ENCODE peak calls at places on chromosomes 4 and X, in five cellular contexts. One of them, this sample, is unnamed.

GRCh38 chr4:6029254-6029653 is 11.0 kb upstream of the C4orf50 start:
- DNase-seq in body of pancreas: no peak
- DNase-seq in ovary: no peak
- DNase-seq in H1: no peak
- DNase-seq in Peyer's patch: no peak
- DNase-seq in this sample: no peak

GRCh38 chrX:153623310-153624029 is 23.5 kb upstream of the DUSP9 start:
- DNase-seq in body of pancreas: no peak
- DNase-seq in ovary: peak; percentile 12
- DNase-seq in H1: no peak
- DNase-seq in Peyer's patch: no peak
- DNase-seq in this sample: no peak

GRCh38 chrX:14591976-14592375 is 62.6 kb downstream of the GLRA2 start:
- DNase-seq in body of pancreas: no peak
- DNase-seq in ovary: no peak
- DNase-seq in H1: no peak
- DNase-seq in Peyer's patch: no peak
- DNase-seq in this sample: no peak

GRCh38 chrX:71632923-71633657 is 14.8 kb upstream of the CXCR3 start:
- DNase-seq in body of pancreas: no peak
- DNase-seq in ovary: no peak
- DNase-seq in H1: no peak
- DNase-seq in Peyer's patch: no peak
- DNase-seq in this sample: no peak

GRCh38 chrX:85379174-85379907 is at the start of gene POF1B:
- DNase-seq in body of pancreas: peak; percentile 72
- DNase-seq in ovary: no peak
- DNase-seq in H1: no peak
- DNase-seq in Peyer's patch: no peak
- DNase-seq in this sample: no peak

GRCh38 chr4:3337357-3337732 is 44.5 kb downstream of the RGS12 start:
- DNase-seq in body of pancreas: no peak
- DNase-seq in ovary: no peak
- DNase-seq in H1: no peak
- DNase-seq in Peyer's patch: no peak
- DNase-seq in this sample: no peak

GRCh38 chr4:151417766-151418376 is 8.9 kb downstream of the FHIP1A start:
- DNase-seq in body of pancreas: peak; percentile 34
- DNase-seq in ovary: no peak
- DNase-seq in H1: no peak
- DNase-seq in Peyer's patch: no peak
- DNase-seq in this sample: no peak

GRCh38 chr4:120555058-120555457 is 367.5 kb downstream of the PRDM5 start:
- DNase-seq in body of pancreas: no peak
- DNase-seq in ovary: no peak
- DNase-seq in H1: no peak
- DNase-seq in Peyer's patch: no peak
- DNase-seq in this sample: no peak

GRCh38 chrX:25503826-25504225 is 488.1 kb upstream of the ARX start:
- DNase-seq in body of pancreas: no peak
- DNase-seq in ovary: no peak
- DNase-seq in H1: no peak
- DNase-seq in Peyer's patch: no peak
- DNase-seq in this sample: no peak

GRCh38 chr4:182307746-182308145 is 64.5 kb downstream of the TENM3 start:
- DNase-seq in body of pancreas: peak; percentile 48
- DNase-seq in ovary: no peak
- DNase-seq in H1: no peak
- DNase-seq in Peyer's patch: no peak
- DNase-seq in this sample: no peak

GRCh38 chr4:185998791-185999190 is 70.2 kb upstream of the TLR3 start:
- DNase-seq in body of pancreas: no peak
- DNase-seq in ovary: no peak
- DNase-seq in H1: peak; percentile 41
- DNase-seq in Peyer's patch: no peak
- DNase-seq in this sample: no peak

GRCh38 chrX:1430451-1430850 is 22.3 kb downstream of the ASMTL start:
- DNase-seq in body of pancreas: no peak
- DNase-seq in ovary: no peak
- DNase-seq in H1: no peak
- DNase-seq in Peyer's patch: no peak
- DNase-seq in this sample: no peak

GRCh38 chr4:149707862-149708261 is 107.8 kb downstream of the IQCM start:
- DNase-seq in body of pancreas: no peak
- DNase-seq in ovary: no peak
- DNase-seq in H1: no peak
- DNase-seq in Peyer's patch: no peak
- DNase-seq in this sample: no peak

GRCh38 chrX:7116081-7116480 is 31.4 kb upstream of the STS start:
- DNase-seq in body of pancreas: no peak
- DNase-seq in ovary: no peak
- DNase-seq in H1: no peak
- DNase-seq in Peyer's patch: no peak
- DNase-seq in this sample: no peak

GRCh38 chrX:100874240-100874798 is at the start of gene NOX1:
- DNase-seq in body of pancreas: no peak
- DNase-seq in ovary: no peak
- DNase-seq in H1: no peak
- DNase-seq in Peyer's patch: no peak
- DNase-seq in this sample: no peak

GRCh38 chr4:123234966-123235365 is 161.6 kb upstream of the SPRY1 start:
- DNase-seq in body of pancreas: no peak
- DNase-seq in ovary: no peak
- DNase-seq in H1: no peak
- DNase-seq in Peyer's patch: no peak
- DNase-seq in this sample: no peak

GRCh38 chr4:86657910-86658309 is 63.8 kb downstream of the PTPN13 start:
- DNase-seq in body of pancreas: no peak
- DNase-seq in ovary: no peak
- DNase-seq in H1: no peak
- DNase-seq in Peyer's patch: no peak
- DNase-seq in this sample: no peak

GRCh38 chr4:149465941-149466340 is 349.7 kb downstream of the IQCM start:
- DNase-seq in body of pancreas: no peak
- DNase-seq in ovary: no peak
- DNase-seq in H1: no peak
- DNase-seq in Peyer's patch: no peak
- DNase-seq in this sample: no peak

GRCh38 chr4:138099385-138099784 is 142.8 kb downstream of the SLC7A11 start:
- DNase-seq in body of pancreas: no peak
- DNase-seq in ovary: no peak
- DNase-seq in H1: no peak
- DNase-seq in Peyer's patch: no peak
- DNase-seq in this sample: no peak

GRCh38 chrX:54182194-54182863 is 725 bp downstream of the FAM120C start:
- DNase-seq in body of pancreas: peak; percentile 68
- DNase-seq in ovary: peak; percentile 55
- DNase-seq in H1: peak; percentile 53
- DNase-seq in Peyer's patch: peak; percentile 75
- DNase-seq in this sample: no peak

GRCh38 chrX:38817004-38817703 is 15.9 kb downstream of the MID1IP1 start:
- DNase-seq in body of pancreas: peak; percentile 57
- DNase-seq in ovary: peak; percentile 74
- DNase-seq in H1: no peak
- DNase-seq in Peyer's patch: peak; percentile 51
- DNase-seq in this sample: no peak

GRCh38 chrX:117843749-117844148 is 272.9 kb downstream of the KLHL13 start:
- DNase-seq in body of pancreas: no peak
- DNase-seq in ovary: no peak
- DNase-seq in H1: no peak
- DNase-seq in Peyer's patch: no peak
- DNase-seq in this sample: no peak

GRCh38 chr4:157220026-157220881 is at the start of gene GRIA2:
- DNase-seq in body of pancreas: peak; percentile 54
- DNase-seq in ovary: no peak
- DNase-seq in H1: peak; percentile 86
- DNase-seq in Peyer's patch: no peak
- DNase-seq in this sample: no peak

GRCh38 chrX:107429090-107429489 is 20.4 kb upstream of the FRMPD3 start:
- DNase-seq in body of pancreas: peak; percentile 57
- DNase-seq in ovary: no peak
- DNase-seq in H1: peak; percentile 49
- DNase-seq in Peyer's patch: no peak
- DNase-seq in this sample: no peak

GRCh38 chrX:64202808-64203320 is 2.6 kb downstream of the AMER1 start:
- DNase-seq in body of pancreas: no peak
- DNase-seq in ovary: no peak
- DNase-seq in H1: no peak
- DNase-seq in Peyer's patch: no peak
- DNase-seq in this sample: no peak

DNA sequence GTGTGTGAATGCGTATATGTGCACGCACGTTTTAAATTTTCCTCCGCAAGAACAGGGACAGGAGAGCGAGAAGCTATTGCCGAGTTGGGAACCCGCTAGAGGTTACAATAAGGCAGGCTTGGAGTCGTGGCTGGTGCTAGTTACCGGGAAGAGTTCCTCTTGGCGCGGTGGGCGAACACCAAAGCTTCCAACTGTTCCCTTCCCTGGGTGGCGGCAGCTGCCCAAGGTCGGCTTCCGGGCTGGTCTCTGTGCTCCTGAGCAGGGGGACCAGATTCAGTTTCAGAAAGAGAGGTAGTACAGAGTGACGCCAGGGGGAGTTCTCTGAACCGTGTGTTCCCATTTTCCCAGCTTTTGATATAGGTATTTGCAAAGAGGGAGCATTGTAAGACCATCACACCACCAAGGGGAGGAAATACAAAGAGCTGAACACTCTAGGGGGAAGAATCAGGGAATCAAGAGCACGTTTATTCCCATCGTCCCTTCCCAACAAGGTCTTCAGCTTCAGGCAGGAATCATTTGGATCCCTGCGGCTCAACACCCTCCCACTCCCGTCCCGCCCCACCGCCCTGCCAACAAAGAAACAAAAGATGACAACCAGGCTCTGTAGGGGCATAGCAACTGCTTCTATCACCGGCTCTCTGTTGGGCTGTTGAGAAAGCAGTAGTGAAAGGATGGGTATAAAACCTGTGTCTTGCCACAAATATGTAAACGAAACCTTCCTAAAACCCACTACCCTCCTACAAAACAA is 113.6 kb upstream of the TEX13C start:
- DNase-seq in body of pancreas: peak; percentile 2
- DNase-seq in ovary: no peak
- DNase-seq in H1: peak; percentile 45
- DNase-seq in Peyer's patch: no peak
- DNase-seq in this sample: no peak
- TF ChIP-seq CTCF in body of pancreas: no peak
- TF ChIP-seq CTCF in ovary: no peak
- TF ChIP-seq CTCF in H1: peak; percentile 32
- TF ChIP-seq CTCF in Peyer's patch: no peak
- TF ChIP-seq CTCF in this sample: no peak

DNA sequence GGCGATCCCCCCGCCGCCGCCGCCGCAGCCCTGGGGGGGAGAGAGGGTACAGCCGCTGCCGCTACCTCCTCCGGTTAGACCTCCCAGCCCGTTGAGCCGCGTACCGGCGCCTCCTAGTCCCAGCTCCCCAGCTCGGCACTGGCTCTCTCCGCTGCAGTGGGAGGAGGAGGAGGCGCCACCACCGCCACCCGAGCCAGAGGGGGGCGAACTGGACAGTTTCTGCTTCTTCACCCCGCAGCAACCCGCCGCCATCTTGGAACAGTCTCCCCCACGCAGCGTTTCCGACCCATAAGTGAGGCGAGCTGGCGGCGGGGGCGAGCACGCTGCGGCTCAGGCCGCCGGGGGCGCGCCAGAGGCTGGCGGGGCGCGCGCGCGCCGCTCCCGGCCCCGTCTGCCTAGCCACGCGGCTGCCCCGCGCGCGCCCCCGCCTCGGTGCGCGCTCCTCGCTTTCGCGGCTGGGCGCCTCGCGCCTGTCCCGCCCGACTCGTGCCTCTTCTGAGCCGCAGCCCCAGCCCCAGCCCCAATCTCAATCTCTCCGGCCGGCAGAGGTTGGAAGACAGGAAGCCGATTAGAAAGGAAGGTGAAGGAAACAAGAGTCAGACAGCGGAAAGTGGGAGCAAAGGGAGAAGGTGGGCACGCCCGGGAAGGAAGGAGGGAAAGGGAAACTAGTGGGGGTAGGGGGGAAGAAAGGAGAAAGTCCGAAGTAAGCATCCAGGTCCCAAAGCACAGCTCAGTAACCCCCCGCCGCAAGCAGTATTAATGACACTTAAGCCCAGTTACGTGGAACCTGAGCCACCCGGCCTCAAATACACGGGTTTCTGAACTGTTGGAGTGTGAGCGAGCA is at the start of gene AMMECR1:
- DNase-seq in body of pancreas: peak; percentile 81
- DNase-seq in ovary: peak; percentile 81
- DNase-seq in H1: peak; percentile 67
- DNase-seq in Peyer's patch: peak; percentile 77
- DNase-seq in this sample: peak; percentile 17
- TF ChIP-seq POLR2A in body of pancreas: peak; percentile 83
- TF ChIP-seq POLR2A in ovary: peak; percentile 27
- TF ChIP-seq POLR2A in H1: peak; percentile 27
- TF ChIP-seq POLR2A in Peyer's patch: peak; percentile 44
- TF ChIP-seq POLR2A in this sample: no peak

GRCh38 chr4:128384765-128385164 is 97.2 kb upstream of the PGRMC2 start:
- DNase-seq in body of pancreas: no peak
- DNase-seq in ovary: no peak
- DNase-seq in H1: no peak
- DNase-seq in Peyer's patch: no peak
- DNase-seq in this sample: no peak

GRCh38 chr4:128386761-128387599 is 99.4 kb upstream of the PGRMC2 start:
- DNase-seq in body of pancreas: peak; percentile 95
- DNase-seq in ovary: peak; percentile 94
- DNase-seq in H1: no peak
- DNase-seq in Peyer's patch: peak; percentile 23
- DNase-seq in this sample: peak; percentile 30

GRCh38 chr4:128385683-128386304 is 98.2 kb upstream of the PGRMC2 start:
- DNase-seq in body of pancreas: no peak
- DNase-seq in ovary: no peak
- DNase-seq in H1: no peak
- DNase-seq in Peyer's patch: no peak
- DNase-seq in this sample: no peak

GRCh38 chr4:128384091-128384520 is 96.5 kb upstream of the PGRMC2 start:
- DNase-seq in body of pancreas: no peak
- DNase-seq in ovary: no peak
- DNase-seq in H1: no peak
- DNase-seq in Peyer's patch: no peak
- DNase-seq in this sample: no peak

GRCh38 chr4:128385199-128385598 is 97.6 kb upstream of the PGRMC2 start:
- DNase-seq in body of pancreas: no peak
- DNase-seq in ovary: no peak
- DNase-seq in H1: no peak
- DNase-seq in Peyer's patch: no peak
- DNase-seq in this sample: no peak
- H3K4me1 ChIP-seq in body of pancreas: peaks cover 35% of the 10 kb centered on the region
- H3K4me1 ChIP-seq in ovary: peaks cover 14% of the 10 kb centered on the region
- H3K4me1 ChIP-seq in H1: no peaks in the 10 kb centered on the region
- H3K4me1 ChIP-seq in Peyer's patch: peaks cover 24% of the 10 kb centered on the region
- H3K4me1 ChIP-seq in this sample: peaks cover 38% of the 10 kb centered on the region

DNA sequence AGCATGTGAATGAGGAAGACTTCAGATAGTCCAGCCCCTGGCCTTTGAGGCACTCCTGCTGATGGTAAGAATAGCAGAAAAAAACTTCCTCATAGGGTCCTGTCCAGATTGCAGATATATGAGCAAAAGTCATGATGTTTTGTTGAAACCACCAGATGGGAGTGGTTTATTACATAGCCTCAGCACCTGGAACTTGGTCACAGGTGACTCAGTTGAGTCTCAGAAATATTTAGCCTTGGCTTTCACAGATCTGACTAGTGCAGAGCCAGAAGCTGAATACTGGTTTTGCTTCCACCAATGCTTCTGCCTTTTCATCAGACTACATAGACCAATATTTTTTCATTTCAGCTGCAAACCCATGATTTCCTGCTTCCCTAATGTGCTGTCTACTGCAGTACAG is 994.9 kb upstream of the SLIT2 start:
- DNase-seq in body of pancreas: no peak
- DNase-seq in ovary: no peak
- DNase-seq in H1: no peak
- DNase-seq in Peyer's patch: no peak
- DNase-seq in this sample: no peak
- TF ChIP-seq CTCF in body of pancreas: no peak
- TF ChIP-seq CTCF in ovary: no peak
- TF ChIP-seq CTCF in H1: no peak
- TF ChIP-seq CTCF in Peyer's patch: no peak
- TF ChIP-seq CTCF in this sample: no peak

This sample was measured in esophagus squamous epithelium.